ENCODE peak calls at places on chromosomes 13 and 19, in ten cellular contexts. G is myocyte; F is GF-D8; W is smooth muscle cell of the brain vasculature; B is ELR; Z is activated CD4-positive, CD25-positive, alpha-beta regulatory T cell; O is stimulated activated CD4-positive, alpha-beta T cell treated with anti-CD3 and anti-CD28 coated beads, Interleukin-1b, Interleukin-23, amount 100 ng/mL, for 4 hours; N is cardiac muscle cell; I is HEK293T; E is ACHN. S is an unnamed sample.

GRCh38 chr19:55344444-55344843 is 4.8 kb downstream of the KMT5C start:
- DNase-seq in Z (no peak), N (no peak), W (no peak), B (no peak), O (no peak), F (no peak), G (peak; percentile 97), I (no peak), E (no peak), S (no peak)

GRCh38 chr19:1970806-1971502 is 30.0 kb downstream of the CSNK1G2 start:
- DNase-seq in G (peak; percentile 70), I (no peak), B (no peak), E (peak; percentile 38), Z (no peak), N (no peak), F (no peak), O (no peak), W (no peak), S (no peak)

GRCh38 chr13:49791753-49792549 is 531 bp downstream of the KPNA3 start:
- DNase-seq in F (peak; percentile 36), E (peak; percentile 29), I (peak; percentile 41), W (no peak), N (peak; percentile 53), G (peak; percentile 46), O (peak; percentile 52), B (peak; percentile 64), Z (peak; percentile 17), S (peak; percentile 62)

GRCh38 chr19:45607071-45608029 is 5.3 kb upstream of the GPR4 start:
- DNase-seq in E (peak; percentile 76), W (no peak), I (peak; percentile 75), O (peak; percentile 36), Z (no peak), G (peak; percentile 79), N (peak; percentile 80), F (peak; percentile 12), B (peak; percentile 80), S (peak; percentile 80)

GRCh38 chr13:27915301-27916207 is 4.2 kb upstream of the PDX1 start:
- DNase-seq in Z (no peak), G (no peak), I (no peak), N (no peak), O (no peak), E (no peak), F (no peak), B (no peak), W (no peak), S (no peak)

GRCh38 chr13:30135351-30135750 is 172.0 kb downstream of the KATNAL1 start:
- DNase-seq in Z (no peak), I (no peak), G (no peak), N (no peak), O (no peak), B (no peak), E (no peak), F (no peak), W (no peak), S (no peak)

GRCh38 chr19:43966079-43966694 is 15.2 kb downstream of the ZNF221 start:
- DNase-seq in E (no peak), F (no peak), N (peak; percentile 2), I (no peak), W (no peak), B (peak; percentile 8), O (no peak), Z (no peak), G (peak; percentile 1), S (no peak)

GRCh38 chr13:20521388-20521787 is 4.3 kb downstream of the CRYL1 start:
- DNase-seq in W (no peak), G (no peak), Z (no peak), F (no peak), E (no peak), O (no peak), N (no peak), I (no peak), B (no peak), S (no peak)

GRCh38 chr19:7644550-7644877 is 7.6 kb downstream of the STXBP2 start:
- DNase-seq in Z (no peak), N (no peak), E (no peak), I (no peak), W (no peak), F (no peak), O (no peak), B (no peak), G (no peak), S (no peak)

GRCh38 chr19:7366701-7367420 is 18.1 kb downstream of the ARHGEF18 start:
- DNase-seq in B (peak; percentile 73), E (peak; percentile 15), N (peak; percentile 59), W (no peak), F (no peak), Z (no peak), O (no peak), G (no peak), I (no peak), S (peak; percentile 39)

GRCh38 chr13:44365008-44365407 is 8.6 kb upstream of the SERP2 start:
- DNase-seq in G (no peak), I (no peak), N (peak; percentile 23), W (no peak), Z (no peak), E (no peak), B (peak; percentile 83), O (no peak), F (no peak), S (no peak)

GRCh38 chr13:46542833-46543232 is 10.1 kb upstream of the LRCH1 start:
- DNase-seq in B (no peak), E (no peak), W (no peak), F (no peak), I (no peak), N (no peak), Z (no peak), G (no peak), O (no peak), S (no peak)